ENCODE peak calls at places on chromosomes 12 and 14, in four cellular contexts. X is transverse colon, G is suprapubic skin, C is SK-N-SH. Y is an unnamed sample. For H3K4me1, the result is how much of the 10 kb centered on the place peaks cover.

GRCh38 chr12:76641961-76642360 is 82.4 kb upstream of the OSBPL8 start:
- DNase-seq in X (no peak), G (no peak), C (no peak), Y (no peak)

GRCh38 chr12:6202331-6202730 is 2.1 kb downstream of the CD9 start:
- DNase-seq in X (peak), G (no peak), C (no peak), Y (no peak)

GRCh38 chr14:103436533-103436932 is 51.3 kb downstream of the MARK3 start:
- DNase-seq in X (no peak), G (no peak), C (no peak), Y (no peak)

GRCh38 chr12:1869145-1869544 is 48.8 kb downstream of the LRTM2 start:
- DNase-seq in X (no peak), G (no peak), C (no peak), Y (no peak)

GRCh38 chr12:8108808-8109398 is 14.5 kb upstream of the CLEC4A start:
- DNase-seq in X (peak), G (peak), C (peak), Y (peak)

GRCh38 chr12:104055686-104056388 is 5.8 kb upstream of the GLT8D2 start:
- DNase-seq in X (peak), G (no peak), C (peak), Y (peak)

GRCh38 chr12:111819191-111820158 is 22.6 kb upstream of the MAPKAPK5 start:
- DNase-seq in X (peak), G (no peak), C (no peak), Y (no peak)

GRCh38 chr14:103141117-103141796 is 18.0 kb downstream of the TNFAIP2 start:
- DNase-seq in X (peak), G (no peak), C (peak), Y (peak)

GRCh38 chr12:54419088-54419887 is at the start of gene ITGA5:
- DNase-seq in X (peak), G (peak), C (peak), Y (peak)

GRCh38 chr12:132315951-132316350 is 13.4 kb downstream of the GALNT9 start:
- DNase-seq in X (no peak), G (no peak), C (no peak), Y (no peak)

GRCh38 chr12:3698218-3698974 is 54.5 kb downstream of the CRACR2A start:
- DNase-seq in X (no peak), G (no peak), C (peak), Y (no peak)

GRCh38 chr12:26471560-26471959 is 276.2 kb downstream of the SSPN start:
- DNase-seq in X (no peak), G (no peak), C (no peak), Y (no peak)

GRCh38 chr12:95870897-95871296 is 12.1 kb downstream of the SNRPF start:
- DNase-seq in X (no peak), G (no peak), C (no peak), Y (no peak)

GRCh38 chr14:61671086-61671485 is 24.2 kb upstream of the HIF1A start:
- DNase-seq in X (no peak), G (no peak), C (no peak), Y (no peak)

GRCh38 chr14:42869681-42870080 is 1263.0 kb downstream of the LRFN5 start:
- DNase-seq in X (no peak), G (no peak), C (no peak), Y (no peak)

DNA sequence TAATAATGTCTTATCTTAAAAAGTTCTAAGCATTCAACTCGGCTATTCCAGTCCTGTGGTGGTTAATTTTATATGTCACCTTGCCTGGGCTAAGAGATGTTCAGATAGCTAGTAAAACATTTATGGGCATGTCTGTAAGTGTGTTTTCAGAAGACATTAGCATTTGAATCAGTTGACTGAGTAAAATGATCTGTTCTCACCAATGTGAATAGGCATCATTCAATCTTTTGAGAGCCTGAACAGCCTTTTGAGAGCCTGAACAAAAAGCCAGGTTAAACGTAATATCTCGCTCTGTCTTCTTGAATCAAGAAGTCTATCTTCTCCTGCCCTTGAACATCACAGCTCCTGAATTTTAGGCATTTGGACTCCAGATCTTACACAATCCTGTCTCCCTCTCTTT is 1266.1 kb downstream of the LRFN5 start:
- DNase-seq in X (no peak), G (no peak), C (no peak), Y (no peak)
- TF ChIP-seq EP300 in X (no peak), G (no peak), C (no peak), Y (no peak)

GRCh38 chr12:117053050-117053400 is 46.2 kb downstream of the TESC start:
- DNase-seq in X (no peak), G (no peak), C (no peak), Y (no peak)
- H3K4me1 ChIP-seq in X (under half), G (under half), C (under half), Y (under half)

DNA sequence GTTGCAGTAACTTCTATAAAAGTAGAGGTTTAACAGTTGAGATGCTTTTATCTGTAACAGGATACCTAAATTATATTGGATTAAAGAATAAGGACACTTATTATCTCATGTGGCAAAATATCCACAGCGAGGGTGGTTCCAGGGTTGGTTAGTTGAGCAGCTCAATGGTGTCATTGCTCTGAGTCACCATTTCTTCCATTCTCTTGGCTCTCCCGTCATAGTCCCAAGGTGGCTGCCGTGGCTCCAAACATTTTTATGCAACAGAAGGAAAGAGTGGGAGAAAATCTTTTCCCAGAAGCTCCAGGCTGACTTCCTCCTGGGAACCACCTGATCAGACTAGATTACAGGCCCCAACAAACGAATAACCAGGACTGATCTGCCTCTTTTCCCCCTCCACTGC is 15.0 kb upstream of the PPFIBP1 start:
- DNase-seq in X (no peak), G (no peak), C (no peak), Y (no peak)
- TF ChIP-seq CTCF in X (no peak), G (no peak), C (no peak), Y (no peak)

GRCh38 chr12:106084048-106084671 is 54.6 kb downstream of the NUAK1 start:
- DNase-seq in X (no peak), G (no peak), C (no peak), Y (no peak)
- TF ChIP-seq EP300 in X (no peak), G (no peak), C (no peak), Y (no peak)

DNA sequence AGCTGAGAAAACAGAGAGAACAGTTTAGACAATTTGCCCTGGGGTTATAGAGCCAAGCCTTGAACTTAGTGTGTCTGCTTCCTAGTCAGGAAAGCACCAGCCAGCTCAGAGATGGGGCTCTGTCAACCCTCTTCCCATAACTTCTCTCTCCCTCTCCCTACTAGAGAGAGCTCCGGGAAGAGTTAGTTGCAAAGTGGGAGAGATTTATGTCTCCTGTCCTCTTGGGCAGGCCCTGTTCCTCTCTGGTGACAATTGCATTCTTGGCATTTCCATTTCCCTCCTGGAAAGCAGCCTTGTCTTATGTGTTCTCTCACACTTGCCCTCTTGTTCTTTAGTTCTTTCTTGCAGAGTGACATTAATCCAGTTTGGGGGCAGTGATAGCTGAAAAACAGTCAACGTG is 42.1 kb upstream of the TUNAR start:
- DNase-seq in X (no peak), G (no peak), C (no peak), Y (no peak)
- H3K4me1 ChIP-seq in X (under half), G (under half), C (under half), Y (under half)

DNA sequence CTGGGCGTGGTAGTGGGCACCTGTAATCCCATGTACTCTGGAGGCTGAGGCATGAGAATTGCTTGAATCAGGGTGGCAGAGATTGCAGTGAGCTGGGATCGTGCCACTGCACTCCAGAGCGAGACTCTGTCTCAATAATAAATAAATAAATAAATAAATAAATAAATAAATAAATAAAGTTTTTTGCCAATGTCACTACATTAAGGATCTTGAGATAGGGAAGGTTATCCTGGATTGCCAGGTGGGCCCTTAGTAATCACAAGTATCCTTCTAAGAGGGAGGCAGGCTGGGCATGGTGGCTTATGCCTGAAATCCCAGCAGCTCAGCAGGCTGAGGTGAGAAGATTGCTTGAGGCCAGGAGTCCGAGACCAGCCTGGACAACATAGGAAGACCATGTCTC is 4.5 kb upstream of the FBXW8 start:
- DNase-seq in X (no peak), G (no peak), C (no peak), Y (no peak)
- TF ChIP-seq CTCF in X (no peak), G (no peak), C (no peak), Y (no peak)

GRCh38 chr14:68501621-68502052 is 291.2 kb downstream of the ZFP36L1 start:
- DNase-seq in X (no peak), G (no peak), C (no peak), Y (peak)
- TF ChIP-seq EP300 in X (no peak), G (no peak), C (no peak), Y (no peak)

GRCh38 chr14:104795781-104796681 is 483 bp upstream of the AKT1 start:
- DNase-seq in X (peak), G (no peak), C (peak), Y (peak)
- H3K4me1 ChIP-seq in X (half or more), G (half or more), C (under half), Y (half or more)

GRCh38 chr14:20934148-20934762 is 21.0 kb upstream of the RNASE2 start:
- DNase-seq in X (peak), G (peak), C (peak), Y (peak)
- TF ChIP-seq CTCF in X (no peak), G (no peak), C (peak), Y (no peak)

GRCh38 chr12:94168041-94168440 is 19.7 kb downstream of the PLXNC1 start:
- DNase-seq in X (no peak), G (no peak), C (no peak), Y (no peak)
- TF ChIP-seq EP300 in X (no peak), G (no peak), C (no peak), Y (no peak)